ENCODE peak calls at places on chromosomes 4 and X, in seven cellular contexts. J is GM23338, O is PC-3, S is HCT116, N is OCI-LY7, B is SK-N-SH, F is hepatocyte. E is an unnamed sample.

GRCh38 chr4:105710678-105711077 is 2.1 kb downstream of the GSTCD start:
- DNase-seq in J (no peak), O (peak), S (no peak), N (no peak), B (peak), F (no peak), E (peak)

GRCh38 chrX:123920065-123920785 is 41.3 kb upstream of the STAG2 start:
- DNase-seq in J (no peak), O (peak), S (no peak), N (no peak), B (no peak), F (no peak), E (peak)

GRCh38 chr4:12146349-12146748 is 717.7 kb upstream of the HS3ST1 start:
- DNase-seq in J (peak), O (no peak), S (no peak), N (no peak), B (no peak), F (no peak), E (no peak)

GRCh38 chrX:45485682-45486081 is 285.0 kb upstream of the DIPK2B start:
- DNase-seq in J (no peak), O (no peak), S (no peak), N (no peak), B (no peak), F (no peak), E (no peak)

GRCh38 chrX:19372170-19373033 is 28.7 kb downstream of the PDHA1 start:
- DNase-seq in J (peak), O (peak), S (peak), N (peak), B (peak), F (peak), E (peak)

GRCh38 chr4:134421734-134422133 is 220.1 kb upstream of the PABPC4L start:
- DNase-seq in J (no peak), O (no peak), S (no peak), N (no peak), B (peak), F (no peak), E (no peak)

GRCh38 chr4:48546336-48546735 is 56.3 kb downstream of the ZAR1 start:
- DNase-seq in J (peak), O (peak), S (peak), N (peak), B (no peak), F (peak), E (peak)

GRCh38 chr4:8162625-8163024 is 4.0 kb upstream of the ABLIM2 start:
- DNase-seq in J (no peak), O (no peak), S (no peak), N (peak), B (no peak), F (no peak), E (no peak)

GRCh38 chr4:174041555-174042110 is 241.8 kb downstream of the FBXO8 start:
- DNase-seq in J (peak), O (no peak), S (no peak), N (no peak), B (no peak), F (no peak), E (no peak)

GRCh38 chrX:154413142-154413541 is 1.8 kb downstream of the TAFAZZIN start:
- DNase-seq in J (no peak), O (no peak), S (no peak), N (no peak), B (no peak), F (no peak), E (no peak)

GRCh38 chr4:185721190-185721948 is 90.6 kb downstream of the SORBS2 start:
- DNase-seq in J (no peak), O (no peak), S (no peak), N (no peak), B (no peak), F (peak), E (no peak)

GRCh38 chrX:72306085-72306801 is 529 bp upstream of the CITED1 start:
- DNase-seq in J (peak), O (peak), S (no peak), N (no peak), B (peak), F (no peak), E (peak)

GRCh38 chr4:20432098-20432497 is 180.4 kb downstream of the SLIT2 start:
- DNase-seq in J (no peak), O (no peak), S (no peak), N (no peak), B (no peak), F (peak), E (peak)

GRCh38 chrX:41723305-41723704 is 676 bp upstream of the GPR82 start:
- DNase-seq in J (no peak), O (no peak), S (no peak), N (no peak), B (no peak), F (no peak), E (peak)

GRCh38 chr4:152041304-152041703 is 280.5 kb upstream of the GATB start:
- DNase-seq in J (no peak), O (no peak), S (no peak), N (no peak), B (no peak), F (no peak), E (no peak)

GRCh38 chr4:177442623-177443155 is 452 bp upstream of the AGA start:
- DNase-seq in J (no peak), O (no peak), S (no peak), N (peak), B (peak), F (no peak), E (peak)

GRCh38 chrX:31036895-31037294 is 34.9 kb downstream of the FTHL17 start:
- DNase-seq in J (peak), O (peak), S (peak), N (peak), B (peak), F (peak), E (peak)
- TF ChIP-seq EZH2phosphoT487 in J (no peak), O (no peak), S (no peak), N (no peak), B (no peak), F (no peak), E (no peak)

GRCh38 chrX:29617725-29618124 is 597.6 kb upstream of the MAGEB2 start:
- DNase-seq in J (no peak), O (peak), S (no peak), N (no peak), B (no peak), F (no peak), E (peak)
- H3K4me3 ChIP-seq in J (no peak), O (peak), S (no peak), N (no peak), B (no peak), F (no peak), E (no peak)

GRCh38 chr4:26765515-26765914 is 95.1 kb upstream of the STIM2 start:
- DNase-seq in J (no peak), O (no peak), S (no peak), N (no peak), B (no peak), F (peak), E (no peak)

GRCh38 chr4:26763649-26764048 is 97.0 kb upstream of the STIM2 start:
- DNase-seq in J (no peak), O (no peak), S (no peak), N (no peak), B (no peak), F (no peak), E (no peak)

GRCh38 chr4:26766142-26766541 is 94.5 kb upstream of the STIM2 start:
- DNase-seq in J (no peak), O (no peak), S (no peak), N (no peak), B (no peak), F (no peak), E (no peak)

GRCh38 chr4:26763063-26763462 is 97.6 kb upstream of the STIM2 start:
- DNase-seq in J (no peak), O (peak), S (no peak), N (peak), B (no peak), F (no peak), E (no peak)

GRCh38 chr4:26762650-26763049 is 98.0 kb upstream of the STIM2 start:
- DNase-seq in J (no peak), O (peak), S (no peak), N (no peak), B (no peak), F (no peak), E (no peak)
- TF ChIP-seq EZH2phosphoT487 in J (no peak), O (no peak), S (no peak), N (no peak), B (no peak), F (no peak), E (no peak)

GRCh38 chr4:81485310-81485980 is 13.7 kb upstream of the RASGEF1B start:
- DNase-seq in J (no peak), O (no peak), S (no peak), N (no peak), B (no peak), F (no peak), E (no peak)
- H3K4me3 ChIP-seq in J (no peak), O (no peak), S (no peak), N (no peak), B (no peak), F (no peak), E (no peak)

DNA sequence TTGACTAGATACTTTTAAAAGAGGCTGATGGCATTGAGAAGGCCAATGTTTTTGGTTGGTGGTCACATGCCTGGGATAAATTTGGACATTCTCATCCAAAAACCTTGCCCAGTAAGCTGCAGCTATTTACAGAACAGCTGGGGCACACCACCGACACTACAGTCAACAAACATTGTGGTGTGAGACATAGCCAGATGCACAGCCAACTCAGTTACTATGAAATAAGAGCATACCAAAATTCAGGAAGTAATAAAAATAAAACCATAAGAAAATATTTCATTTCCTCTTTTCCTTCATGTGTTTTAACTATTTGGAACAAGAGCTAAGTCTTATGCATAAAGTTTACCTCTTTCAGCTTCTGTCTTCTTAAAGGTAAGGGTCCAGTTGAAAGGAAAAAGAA is 8.8 kb downstream of the PPM1K start:
- DNase-seq in J (no peak), O (peak), S (no peak), N (peak), B (no peak), F (no peak), E (no peak)
- TF ChIP-seq EZH2phosphoT487 in J (no peak), O (no peak), S (no peak), N (no peak), B (no peak), F (no peak), E (no peak)

DNA sequence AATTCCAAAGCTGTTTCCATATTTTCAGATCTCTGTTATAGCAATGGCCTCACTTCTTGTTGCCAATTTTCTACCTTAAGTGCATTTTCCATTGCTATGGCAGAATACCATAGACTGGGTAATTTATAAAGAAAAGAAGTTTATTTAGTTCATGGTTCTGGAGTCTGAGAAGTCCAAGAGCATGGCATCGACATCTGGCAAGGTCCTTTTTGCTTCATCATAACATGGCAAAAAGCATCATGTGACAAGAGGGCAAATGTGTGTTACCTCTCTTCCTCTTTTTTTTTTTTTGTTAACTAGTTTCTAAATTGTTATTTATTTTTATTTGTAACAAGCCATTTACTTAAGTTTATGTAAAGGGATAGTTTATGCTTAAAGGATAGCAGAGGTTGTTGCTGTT is 45.2 kb upstream of the SYTL5 start:
- DNase-seq in J (no peak), O (no peak), S (no peak), N (no peak), B (no peak), F (no peak), E (no peak)
- H3K4me3 ChIP-seq in J (no peak), O (no peak), S (no peak), N (no peak), B (no peak), F (no peak), E (no peak)

GRCh38 chr4:36278789-36279188 is 2.6 kb upstream of the DTHD1 start:
- DNase-seq in J (no peak), O (no peak), S (no peak), N (no peak), B (no peak), F (no peak), E (no peak)

GRCh38 chr4:36281384-36282106 is at the start of gene DTHD1:
- DNase-seq in J (no peak), O (peak), S (no peak), N (no peak), B (no peak), F (no peak), E (no peak)

GRCh38 chr4:36283912-36284465 is 2.6 kb downstream of the DTHD1 start:
- DNase-seq in J (no peak), O (no peak), S (no peak), N (no peak), B (no peak), F (no peak), E (no peak)

GRCh38 chr4:36277533-36277932 is 3.9 kb upstream of the DTHD1 start:
- DNase-seq in J (no peak), O (no peak), S (no peak), N (no peak), B (no peak), F (no peak), E (no peak)

GRCh38 chr4:36280555-36280954 is 861 bp upstream of the DTHD1 start:
- DNase-seq in J (peak), O (no peak), S (no peak), N (no peak), B (no peak), F (no peak), E (no peak)
- TF ChIP-seq EZH2phosphoT487 in J (no peak), O (no peak), S (no peak), N (no peak), B (no peak), F (no peak), E (no peak)

GRCh38 chr4:129429566-129430339 is 333.8 kb downstream of the C4orf33 start:
- DNase-seq in J (no peak), O (peak), S (no peak), N (no peak), B (no peak), F (no peak), E (peak)
- H3K4me3 ChIP-seq in J (no peak), O (no peak), S (no peak), N (no peak), B (no peak), F (no peak), E (no peak)

GRCh38 chr4:113289736-113290135 is 240.3 kb downstream of the ANK2 start:
- DNase-seq in J (no peak), O (no peak), S (no peak), N (no peak), B (no peak), F (no peak), E (peak)

GRCh38 chr4:113288691-113289090 is 239.2 kb downstream of the ANK2 start:
- DNase-seq in J (no peak), O (no peak), S (no peak), N (no peak), B (no peak), F (no peak), E (peak)

GRCh38 chr4:113288257-113288656 is 238.8 kb downstream of the ANK2 start:
- DNase-seq in J (no peak), O (no peak), S (no peak), N (no peak), B (no peak), F (no peak), E (no peak)

GRCh38 chr4:113292371-113293042 is 243.1 kb downstream of the ANK2 start:
- DNase-seq in J (peak), O (no peak), S (no peak), N (no peak), B (no peak), F (peak), E (peak)

DNA sequence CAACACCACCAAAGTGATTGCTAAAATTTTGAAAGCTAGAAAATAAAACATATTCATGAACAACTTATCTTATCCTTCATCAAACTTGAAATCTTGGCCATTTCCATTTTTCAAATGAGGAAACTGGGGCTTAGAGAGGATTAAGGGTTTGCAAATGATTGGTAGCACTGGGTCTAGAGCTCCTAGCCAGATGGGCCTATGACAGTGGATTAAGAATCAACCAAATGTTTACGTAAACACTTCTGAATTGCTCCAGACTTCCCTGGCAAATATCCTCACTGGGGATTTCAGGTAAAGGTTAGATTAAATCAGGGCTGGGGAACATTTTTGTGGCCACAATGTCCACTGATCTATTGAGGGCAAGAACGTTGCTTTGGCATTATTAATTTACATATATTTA is 241.2 kb downstream of the ANK2 start:
- DNase-seq in J (no peak), O (no peak), S (no peak), N (no peak), B (no peak), F (no peak), E (no peak)
- TF ChIP-seq EZH2phosphoT487 in J (no peak), O (no peak), S (no peak), N (no peak), B (no peak), F (no peak), E (no peak)

DNA sequence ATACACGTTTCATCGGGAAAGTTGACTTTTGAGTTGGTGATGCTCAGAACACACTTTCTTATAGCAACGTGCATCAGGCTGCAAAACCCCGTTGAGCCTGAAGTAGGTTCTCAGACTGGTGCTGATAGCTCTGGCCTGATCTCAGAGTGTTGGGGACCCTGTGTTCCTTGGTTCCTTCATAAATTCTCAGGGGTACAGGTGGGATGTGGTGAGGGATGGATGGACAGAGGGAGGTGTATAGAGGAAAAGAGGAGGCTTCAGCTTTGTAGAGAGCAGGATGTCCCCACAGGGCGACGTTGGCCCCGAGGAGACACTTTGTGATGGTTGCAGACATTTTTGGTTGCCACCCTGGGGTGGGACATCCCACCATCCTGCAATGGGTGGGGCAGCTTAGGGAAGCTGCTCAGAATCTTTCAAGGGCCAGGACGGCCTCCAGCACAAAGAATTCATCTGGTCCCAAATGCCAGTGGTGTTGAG is 2.5 kb downstream of the CD99 start:
- DNase-seq in J (no peak), O (no peak), S (no peak), N (peak), B (no peak), F (no peak), E (peak)
- H3K4me3 ChIP-seq in J (no peak), O (no peak), S (no peak), N (peak), B (no peak), F (no peak), E (peak)

E was measured in GM23248.